ENCODE peak calls at places on chromosome 1, in seven cellular contexts. One of them, this sample, is unnamed.

GRCh38 chr1:75522389-75522788 is 88.5 kb downstream of the SLC44A5 start:
- DNase-seq in fibroblast of lung: peak; percentile 93
- DNase-seq in mammary epithelial cell: no peak
- DNase-seq in AG10803: no peak
- DNase-seq in endothelial cell: no peak
- DNase-seq in stimulated activated CD8-positive, alpha-beta memory T cell treated with anti-CD3 and anti-CD28 coated beads, Interleukin-15, amount 100 ng/mL, for 1 hour: no peak
- DNase-seq in AG20443: no peak
- DNase-seq in this sample: no peak

GRCh38 chr1:205183676-205184335 is 27.7 kb downstream of the DSTYK start:
- DNase-seq in mammary epithelial cell: no peak
- DNase-seq in AG10803: peak; percentile 87
- DNase-seq in endothelial cell: no peak
- DNase-seq in AG20443: peak; percentile 30
- DNase-seq in fibroblast of lung: peak; percentile 75
- DNase-seq in stimulated activated CD8-positive, alpha-beta memory T cell treated with anti-CD3 and anti-CD28 coated beads, Interleukin-15, amount 100 ng/mL, for 1 hour: no peak
- DNase-seq in this sample: no peak

GRCh38 chr1:91234181-91234580 is 170.5 kb downstream of the HFM1 start:
- DNase-seq in fibroblast of lung: no peak
- DNase-seq in stimulated activated CD8-positive, alpha-beta memory T cell treated with anti-CD3 and anti-CD28 coated beads, Interleukin-15, amount 100 ng/mL, for 1 hour: no peak
- DNase-seq in mammary epithelial cell: no peak
- DNase-seq in endothelial cell: no peak
- DNase-seq in AG20443: no peak
- DNase-seq in AG10803: no peak
- DNase-seq in this sample: no peak

GRCh38 chr1:231421616-231421970 is 494 bp downstream of the EGLN1 start:
- DNase-seq in stimulated activated CD8-positive, alpha-beta memory T cell treated with anti-CD3 and anti-CD28 coated beads, Interleukin-15, amount 100 ng/mL, for 1 hour: no peak
- DNase-seq in AG20443: peak; percentile 44
- DNase-seq in AG10803: peak; percentile 44
- DNase-seq in endothelial cell: peak; percentile 51
- DNase-seq in mammary epithelial cell: peak; percentile 60
- DNase-seq in fibroblast of lung: peak; percentile 59
- DNase-seq in this sample: no peak

GRCh38 chr1:2783069-2783434 is 18.4 kb downstream of the TTC34 start:
- DNase-seq in stimulated activated CD8-positive, alpha-beta memory T cell treated with anti-CD3 and anti-CD28 coated beads, Interleukin-15, amount 100 ng/mL, for 1 hour: no peak
- DNase-seq in endothelial cell: no peak
- DNase-seq in AG10803: no peak
- DNase-seq in mammary epithelial cell: no peak
- DNase-seq in AG20443: no peak
- DNase-seq in fibroblast of lung: no peak
- DNase-seq in this sample: no peak

GRCh38 chr1:211739671-211740411 is 64.4 kb upstream of the NEK2 start:
- DNase-seq in endothelial cell: no peak
- DNase-seq in AG10803: no peak
- DNase-seq in mammary epithelial cell: no peak
- DNase-seq in fibroblast of lung: no peak
- DNase-seq in AG20443: no peak
- DNase-seq in stimulated activated CD8-positive, alpha-beta memory T cell treated with anti-CD3 and anti-CD28 coated beads, Interleukin-15, amount 100 ng/mL, for 1 hour: no peak
- DNase-seq in this sample: no peak

GRCh38 chr1:91345395-91346005 is 59.1 kb downstream of the HFM1 start:
- DNase-seq in mammary epithelial cell: no peak
- DNase-seq in endothelial cell: no peak
- DNase-seq in AG10803: no peak
- DNase-seq in AG20443: no peak
- DNase-seq in stimulated activated CD8-positive, alpha-beta memory T cell treated with anti-CD3 and anti-CD28 coated beads, Interleukin-15, amount 100 ng/mL, for 1 hour: no peak
- DNase-seq in fibroblast of lung: no peak
- DNase-seq in this sample: no peak

GRCh38 chr1:226201029-226201593 is 14.6 kb upstream of the ACBD3 start:
- DNase-seq in AG20443: peak; percentile 40
- DNase-seq in mammary epithelial cell: no peak
- DNase-seq in stimulated activated CD8-positive, alpha-beta memory T cell treated with anti-CD3 and anti-CD28 coated beads, Interleukin-15, amount 100 ng/mL, for 1 hour: no peak
- DNase-seq in AG10803: no peak
- DNase-seq in fibroblast of lung: no peak
- DNase-seq in endothelial cell: peak; percentile 25
- DNase-seq in this sample: no peak

GRCh38 chr1:147717706-147718097 is 42.7 kb downstream of the GJA5 start:
- DNase-seq in endothelial cell: no peak
- DNase-seq in AG10803: no peak
- DNase-seq in fibroblast of lung: no peak
- DNase-seq in AG20443: no peak
- DNase-seq in stimulated activated CD8-positive, alpha-beta memory T cell treated with anti-CD3 and anti-CD28 coated beads, Interleukin-15, amount 100 ng/mL, for 1 hour: no peak
- DNase-seq in mammary epithelial cell: peak; percentile 25
- DNase-seq in this sample: no peak

GRCh38 chr1:43311521-43311920 is 10.7 kb downstream of the TIE1 start:
- DNase-seq in AG10803: no peak
- DNase-seq in endothelial cell: no peak
- DNase-seq in fibroblast of lung: no peak
- DNase-seq in mammary epithelial cell: no peak
- DNase-seq in stimulated activated CD8-positive, alpha-beta memory T cell treated with anti-CD3 and anti-CD28 coated beads, Interleukin-15, amount 100 ng/mL, for 1 hour: no peak
- DNase-seq in AG20443: no peak
- DNase-seq in this sample: no peak